ENCODE peak calls at places on chromosomes 4 and X, in five cellular contexts. Q is A549, F is right lobe of liver, V is endothelial cell of umbilical vein, O is stomach. E is an unnamed sample.
A peak's percentile ranks its signal among the peaks of the same experiment; 100 is the strongest.

GRCh38 chr4:16617416-16617815 is 281.0 kb downstream of the LDB2 start:
- DNase-seq in O (no peak), V (no peak), Q (no peak), F (no peak), E (no peak)

GRCh38 chrX:14630724-14631123 is 101.4 kb downstream of the GLRA2 start:
- DNase-seq in F (no peak), V (no peak), Q (no peak), O (no peak), E (no peak)

GRCh38 chr4:154329268-154329858 is 162.2 kb downstream of the DCHS2 start:
- DNase-seq in F (no peak), V (no peak), O (no peak), Q (no peak), E (no peak)

GRCh38 chr4:89316931-89317366 is 9.3 kb upstream of the GPRIN3 start:
- DNase-seq in O (no peak), V (peak; percentile 90), Q (no peak), F (no peak), E (no peak)

GRCh38 chrX:102892103-102892502 is 45.0 kb upstream of the RAB40AL start:
- DNase-seq in Q (no peak), O (no peak), F (no peak), V (peak; percentile 47), E (no peak)

GRCh38 chr4:140943486-140943885 is 187.3 kb upstream of the TBC1D9 start:
- DNase-seq in V (no peak), F (no peak), Q (no peak), O (no peak), E (no peak)

GRCh38 chr4:77449996-77450395 is 155.6 kb upstream of the CXCL13 start:
- DNase-seq in Q (no peak), V (no peak), F (no peak), O (no peak), E (no peak)

GRCh38 chrX:69616520-69617203 is 749 bp downstream of the EDA start:
- DNase-seq in O (peak; percentile 25), Q (no peak), V (peak; percentile 0), F (peak; percentile 31), E (peak; percentile 41)

GRCh38 chr4:48205092-48205491 is 64.5 kb downstream of the TEC start:
- DNase-seq in F (no peak), Q (no peak), O (no peak), V (no peak), E (no peak)

GRCh38 chrX:11465648-11466411 is 172.6 kb downstream of the AMELX start:
- DNase-seq in Q (no peak), V (no peak), F (no peak), O (no peak), E (no peak)

DNA sequence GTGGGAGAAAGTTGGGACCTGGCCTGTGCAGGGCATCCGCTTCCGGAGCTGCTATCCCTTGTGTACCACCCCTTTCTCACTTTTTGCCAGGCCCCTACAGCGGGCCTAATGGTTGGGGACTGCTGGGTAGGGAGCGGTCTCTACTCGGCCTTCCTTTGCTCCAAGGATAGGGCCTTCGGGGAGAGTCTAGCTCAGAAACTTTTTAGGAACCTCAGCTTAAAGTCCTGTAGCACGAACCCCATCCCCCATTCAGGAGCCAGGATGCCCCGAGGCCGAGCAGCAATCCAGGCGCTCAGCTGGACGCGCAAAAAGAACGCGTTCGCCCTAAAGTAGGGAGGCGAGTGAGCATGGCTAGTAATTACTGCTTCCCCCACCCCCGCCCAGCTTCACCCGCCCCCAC is 9.7 kb downstream of the POU4F2 start:
- DNase-seq in V (no peak), O (no peak), Q (no peak), F (no peak), E (no peak)
- H3K4me3 ChIP-seq in V (no peak overlapping the region), O (no peak overlapping the region), Q (no peak overlapping the region), F (no peak overlapping the region), E (no peak overlapping the region)

GRCh38 chrX:18422886-18423285 is 2.5 kb upstream of the CDKL5 start:
- DNase-seq in V (no peak), O (no peak), Q (no peak), F (no peak), E (no peak)
- TF ChIP-seq CTCF in V (no peak), O (no peak), Q (no peak), F (no peak), E (no peak)

GRCh38 chr4:168822481-168822880 is 187.6 kb downstream of the CBR4 start:
- DNase-seq in F (no peak), O (no peak), V (no peak), Q (no peak), E (no peak)

GRCh38 chr4:168812806-168813205 is 197.2 kb downstream of the CBR4 start:
- DNase-seq in O (no peak), F (no peak), Q (no peak), V (no peak), E (no peak)

GRCh38 chr4:168815373-168816345 is 194.4 kb downstream of the CBR4 start:
- DNase-seq in Q (no peak), V (peak; percentile 75), O (no peak), F (no peak), E (no peak)

GRCh38 chr4:168811793-168812651 is 198.0 kb downstream of the CBR4 start:
- DNase-seq in V (peak; percentile 59), Q (no peak), O (no peak), F (no peak), E (no peak)

DNA sequence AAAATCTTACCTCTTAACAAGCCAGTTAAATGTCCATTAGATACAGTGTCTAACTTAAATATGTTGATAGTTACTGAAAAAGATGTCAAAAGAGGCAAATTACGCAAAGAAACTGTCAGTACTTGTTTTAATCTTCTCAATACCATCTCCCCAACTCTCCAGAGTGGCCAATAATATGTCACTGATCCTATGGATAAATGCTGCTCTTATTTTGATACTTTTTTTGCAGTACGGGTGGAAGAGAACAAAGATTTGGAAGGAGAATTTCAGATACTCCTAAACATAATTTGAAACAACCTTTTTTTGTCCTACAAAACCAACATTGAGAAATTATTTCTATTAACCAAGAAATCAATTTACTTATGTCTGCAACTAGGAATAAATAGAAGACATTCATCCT is 192.6 kb downstream of the CBR4 start:
- DNase-seq in V (peak; percentile 28), Q (peak; percentile 25), O (no peak), F (no peak), E (no peak)
- H3K27ac ChIP-seq in V (no peak overlapping the region), Q (peak overlapping the region; percentile 88), O (peak overlapping the region; percentile 78), F (no peak overlapping the region), E (peak overlapping the region; percentile 31)

DNA sequence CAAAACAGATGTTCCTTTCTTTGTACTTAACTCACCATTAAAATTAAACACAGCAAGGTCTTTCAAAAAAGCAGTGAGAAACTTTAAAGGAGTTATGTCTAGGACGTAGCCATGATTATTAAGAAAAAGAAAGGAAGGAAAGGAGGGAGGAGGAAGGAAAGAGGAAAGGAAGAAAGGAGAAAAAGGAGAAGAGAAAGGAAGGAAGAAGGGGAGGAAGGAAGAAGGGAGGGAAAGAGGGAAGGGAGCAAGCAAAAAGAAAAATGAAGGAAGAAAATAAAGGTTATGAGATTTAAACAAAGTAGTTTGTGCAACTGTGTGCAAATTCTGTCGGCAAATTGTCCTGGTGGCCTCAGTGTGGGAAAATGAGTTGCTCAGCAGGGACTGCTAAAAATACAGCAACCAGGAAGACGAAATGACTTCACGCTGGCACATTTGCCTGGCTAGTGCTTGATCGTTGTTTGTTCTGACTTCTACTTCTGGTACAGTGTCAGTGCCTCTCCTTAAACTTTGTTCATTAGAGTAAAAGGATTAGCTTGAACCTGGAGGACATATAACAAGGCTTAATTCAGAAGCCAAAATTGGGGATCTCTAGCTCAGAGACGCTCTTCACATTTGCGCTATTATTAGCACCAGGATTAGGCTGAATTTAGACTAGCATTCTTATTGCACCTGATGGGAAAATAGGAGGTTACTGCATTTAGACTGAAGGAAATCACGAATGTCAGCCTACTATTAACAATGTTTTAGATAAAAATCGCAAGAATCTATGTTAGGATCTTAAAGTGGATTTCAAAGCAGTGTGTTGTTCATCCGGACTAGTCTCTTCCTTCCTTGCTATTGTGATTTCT is 81.2 kb downstream of the DCK start:
- DNase-seq in Q (no peak), O (peak; percentile 41), F (no peak), V (no peak), E (no peak)
- H3K4me3 ChIP-seq in Q (no peak overlapping the region), O (peak overlapping the region; percentile 9), F (no peak overlapping the region), V (no peak overlapping the region), E (no peak overlapping the region)

DNA sequence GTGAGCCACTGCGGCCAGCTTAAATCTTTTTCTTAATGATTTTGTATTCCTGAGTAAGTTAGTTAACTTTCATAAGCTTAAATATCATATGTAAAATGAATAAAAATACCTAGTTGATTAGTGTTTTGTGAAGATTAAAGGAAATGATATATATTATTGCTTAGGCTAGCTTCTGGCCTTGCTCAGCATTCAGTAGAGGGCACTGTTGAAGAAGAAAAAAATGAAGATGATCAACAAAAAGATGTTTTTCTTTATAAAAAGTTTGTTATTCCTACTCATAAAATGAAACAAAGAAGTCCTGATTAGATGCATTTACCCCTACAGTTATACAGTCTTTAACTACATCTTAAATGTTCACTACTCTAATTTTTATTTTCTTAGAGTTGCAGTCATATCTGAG is 797.7 kb downstream of the RAPGEF2 start:
- DNase-seq in F (no peak), V (no peak), Q (no peak), O (no peak), E (no peak)
- TF ChIP-seq CTCF in F (no peak), V (no peak), Q (no peak), O (no peak), E (no peak)

E was measured in lower lobe of right lung.